ENCODE peak calls at places on chromosomes 2 and 18, in seven cellular contexts. H is astrocyte of the spinal cord; L is heart right ventricle; W is CD4-positive, CD25-positive, alpha-beta regulatory T cell; V is BJ; O is heart left ventricle; K is pancreas. C is an unnamed sample.

GRCh38 chr18:11872479-11873136 is 21.4 kb downstream of the CHMP1B start:
- DNase-seq in V (no peak), H (peak; percentile 27), L (no peak), W (no peak), O (no peak), K (no peak), C (peak; percentile 51)

GRCh38 chr2:10305254-10305635 is 2.5 kb downstream of the HPCAL1 start:
- DNase-seq in O (no peak), W (peak; percentile 43), L (no peak), H (peak; percentile 34), K (no peak), V (no peak), C (no peak)

GRCh38 chr2:160721089-160722040 is 227.8 kb upstream of the RBMS1 start:
- DNase-seq in O (no peak), V (no peak), W (no peak), H (no peak), K (no peak), L (no peak), C (no peak)

GRCh38 chr2:234257859-234258561 is 207.5 kb downstream of the SPP2 start:
- DNase-seq in V (peak; percentile 89), W (no peak), O (no peak), L (no peak), H (peak; percentile 99), K (no peak), C (peak; percentile 42)

GRCh38 chr18:74414951-74415515 is 42.1 kb downstream of the DIPK1C start:
- DNase-seq in L (peak; percentile 26), W (no peak), V (no peak), O (no peak), K (no peak), H (no peak), C (no peak)

GRCh38 chr18:25233582-25234362 is 118.2 kb downstream of the ZNF521 start:
- DNase-seq in H (peak; percentile 65), L (no peak), W (no peak), O (no peak), V (peak; percentile 33), K (no peak), C (no peak)

GRCh38 chr2:174051741-174052638 is 86.8 kb upstream of the SP3 start:
- DNase-seq in L (no peak), K (no peak), V (no peak), W (no peak), O (no peak), H (peak; percentile 61), C (no peak)

GRCh38 chr2:55668956-55669355 is 24.7 kb downstream of the PNPT1 start:
- DNase-seq in K (no peak), V (no peak), O (no peak), W (no peak), L (no peak), H (no peak), C (no peak)

GRCh38 chr2:165196411-165196810 is 7.4 kb downstream of the SCN3A start:
- DNase-seq in H (no peak), O (no peak), W (no peak), L (no peak), K (no peak), V (no peak), C (no peak)

GRCh38 chr2:167490394-167490793 is 602.1 kb downstream of the XIRP2 start:
- DNase-seq in H (no peak), V (no peak), O (no peak), L (no peak), W (no peak), K (no peak), C (no peak)

GRCh38 chr2:118861242-118861641 is 13.8 kb upstream of the EN1 start:
- DNase-seq in W (no peak), O (no peak), H (no peak), K (no peak), L (no peak), V (no peak), C (no peak)

GRCh38 chr2:119837350-119837749 is 77.6 kb downstream of the PTPN4 start:
- DNase-seq in V (no peak), K (no peak), L (no peak), H (no peak), W (no peak), O (no peak), C (no peak)

GRCh38 chr2:46145840-46146239 is 151.4 kb upstream of the EPAS1 start:
- DNase-seq in L (no peak), K (no peak), O (no peak), V (no peak), W (no peak), H (no peak), C (no peak)

GRCh38 chr2:46145017-46145416 is 152.2 kb upstream of the EPAS1 start:
- DNase-seq in O (no peak), K (no peak), L (no peak), V (no peak), W (no peak), H (no peak), C (no peak)

GRCh38 chr2:46143401-46144132 is 153.6 kb upstream of the EPAS1 start:
- DNase-seq in K (no peak), O (no peak), L (no peak), V (no peak), W (no peak), H (no peak), C (no peak)

GRCh38 chr2:46144133-46144800 is 152.9 kb upstream of the EPAS1 start:
- DNase-seq in O (no peak), L (no peak), W (no peak), K (no peak), V (no peak), H (no peak), C (no peak)

DNA sequence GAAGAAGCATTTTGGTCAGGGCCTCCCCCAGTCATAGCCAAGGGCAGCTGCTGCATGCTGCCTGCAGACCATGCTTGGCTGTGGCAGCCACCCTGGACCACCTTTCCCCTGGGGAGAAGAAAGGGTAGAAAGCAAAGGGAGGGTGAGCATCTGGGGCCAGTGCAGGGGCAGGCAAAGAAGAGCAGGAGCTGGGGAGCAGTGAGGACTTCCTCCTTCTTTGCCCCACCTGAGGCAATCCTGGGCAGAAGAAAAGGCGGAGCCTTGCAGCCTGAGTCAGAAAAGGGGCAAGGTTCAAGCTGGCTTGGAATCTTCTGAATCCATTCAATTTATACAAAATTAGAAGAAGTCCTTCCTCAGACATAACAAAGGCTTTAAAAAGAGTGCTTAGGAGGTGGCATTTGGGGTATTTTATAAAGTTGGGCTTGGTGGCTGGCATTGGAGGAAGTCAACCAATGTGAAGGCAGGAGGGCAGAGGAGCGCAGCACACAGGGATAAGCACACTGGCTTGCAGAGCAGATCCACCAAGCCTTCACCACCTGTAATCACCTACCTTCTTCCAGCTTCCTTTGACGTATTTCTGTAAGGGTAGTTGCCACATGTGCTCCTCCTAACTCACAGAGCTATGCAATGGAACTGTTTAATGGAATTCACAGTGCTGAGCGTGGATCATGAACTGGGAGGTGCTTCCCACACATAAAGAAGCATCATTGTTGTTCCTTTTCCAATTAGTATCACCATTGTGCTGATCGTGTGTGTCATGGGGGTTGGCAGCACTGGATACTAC is 154.5 kb upstream of the EPAS1 start:
- DNase-seq in H (no peak), W (no peak), K (no peak), L (no peak), V (no peak), O (no peak), C (no peak)
- H3K4me3 ChIP-seq in H (no peak overlapping the region), W (no peak overlapping the region), K (no peak overlapping the region), L (no peak overlapping the region), V (no peak overlapping the region), O (no peak overlapping the region), C (no peak overlapping the region)

DNA sequence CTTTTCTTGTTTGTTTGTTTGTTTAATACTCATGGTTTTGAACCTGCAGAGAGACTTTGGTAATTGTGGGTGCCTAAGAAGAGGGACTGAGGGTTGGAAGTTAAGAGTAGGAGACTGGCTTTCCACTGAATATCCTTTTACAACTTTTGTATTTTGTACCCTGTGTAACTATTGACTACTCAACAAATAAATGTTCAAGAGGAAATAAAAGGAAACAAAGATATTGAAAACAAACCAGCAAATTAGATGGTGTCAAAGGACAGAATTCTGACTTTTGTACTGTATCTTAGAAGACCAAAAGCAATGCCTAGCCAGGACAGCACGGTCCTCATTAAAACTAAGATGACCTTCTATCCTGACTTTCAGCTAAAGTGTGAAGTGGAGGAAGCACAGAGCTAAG is 22.6 kb upstream of the DNAJC27 start:
- DNase-seq in L (no peak), V (no peak), W (no peak), H (no peak), O (no peak), K (no peak), C (no peak)
- H3K4me3 ChIP-seq in L (no peak overlapping the region), V (no peak overlapping the region), W (no peak overlapping the region), H (no peak overlapping the region), O (no peak overlapping the region), K (no peak overlapping the region), C (no peak overlapping the region)

GRCh38 chr2:183035954-183036669 is 2.1 kb downstream of the NCKAP1 start:
- DNase-seq in O (no peak), K (no peak), W (peak; percentile 52), L (no peak), H (no peak), V (no peak), C (no peak)

GRCh38 chr2:183037281-183037659 is 987 bp downstream of the NCKAP1 start:
- DNase-seq in V (no peak), L (no peak), H (peak; percentile 59), W (no peak), K (no peak), O (no peak), C (no peak)

GRCh38 chr2:183034806-183035205 is 3.5 kb downstream of the NCKAP1 start:
- DNase-seq in V (no peak), W (no peak), H (peak; percentile 49), K (no peak), O (no peak), L (no peak), C (no peak)

GRCh38 chr2:183033951-183034350 is 4.3 kb downstream of the NCKAP1 start:
- DNase-seq in K (no peak), V (no peak), L (no peak), O (no peak), W (no peak), H (no peak), C (no peak)

GRCh38 chr2:183035298-183035953 is 2.8 kb downstream of the NCKAP1 start:
- DNase-seq in K (no peak), H (peak; percentile 77), W (no peak), L (no peak), O (no peak), V (peak; percentile 39), C (no peak)
- H3K4me3 ChIP-seq in K (no peak overlapping the region), H (peak overlapping the region; percentile 82), W (peak overlapping the region; percentile 58), L (peak overlapping the region; percentile 82), O (peak overlapping the region; percentile 87), V (peak overlapping the region; percentile 4), C (no peak overlapping the region)

GRCh38 chr18:23237524-23238151 is 102.4 kb downstream of the CABLES1 start:
- DNase-seq in W (peak; percentile 11), L (peak; percentile 54), K (no peak), V (no peak), H (peak; percentile 73), O (peak; percentile 79), C (peak; percentile 80)
- H3K4me3 ChIP-seq in W (peak overlapping the region; percentile 53), L (peak overlapping the region; percentile 44), K (no peak overlapping the region), V (no peak overlapping the region), H (no peak overlapping the region), O (peak overlapping the region; percentile 34), C (peak overlapping the region; percentile 40)

GRCh38 chr18:49023938-49024341 is 73.2 kb upstream of the SMAD7 start:
- DNase-seq in K (no peak), H (no peak), O (no peak), W (no peak), L (no peak), V (no peak), C (no peak)
- H3K4me3 ChIP-seq in K (no peak overlapping the region), H (no peak overlapping the region), O (no peak overlapping the region), W (no peak overlapping the region), L (no peak overlapping the region), V (no peak overlapping the region), C (no peak overlapping the region)

C was measured in right lobe of liver.